ENCODE peak calls at places on chromosome 1, in six cellular contexts. R is activated gamma-delta T cell treated with Interleukin-2 at 50 U/mL for 16 hours; K is foreskin fibroblast; T is stimulated activated CD4-positive, alpha-beta T cell treated with anti-CD3 and anti-CD28 coated beads, Interleukin-1b, Interleukin-23, amount 100 ng/mL, for 48 hours; V is body of pancreas; P is AG09319. F is an unnamed sample.

GRCh38 chr1:206442101-206442500 is 28.2 kb upstream of the IKBKE start:
- DNase-seq in R (no peak), K (no peak), T (peak), V (no peak), P (no peak), F (no peak)

GRCh38 chr1:62235576-62235975 is 40.9 kb downstream of the L1TD1 start:
- DNase-seq in R (no peak), K (no peak), T (no peak), V (no peak), P (no peak), F (no peak)

GRCh38 chr1:47222476-47222875 is 9.5 kb downstream of the TAL1 start:
- DNase-seq in R (no peak), K (no peak), T (no peak), V (no peak), P (no peak), F (no peak)

GRCh38 chr1:107689157-107689556 is 275.8 kb downstream of the VAV3 start:
- DNase-seq in R (no peak), K (no peak), T (no peak), V (no peak), P (no peak), F (no peak)

GRCh38 chr1:12434174-12434573 is 183.8 kb downstream of the DHRS3 start:
- DNase-seq in R (peak), K (peak), T (peak), V (peak), P (no peak), F (no peak)

GRCh38 chr1:6350416-6351088 is 43.0 kb downstream of the ACOT7 start:
- DNase-seq in R (no peak), K (no peak), T (no peak), V (peak), P (no peak), F (no peak)

GRCh38 chr1:7539772-7540175 is 231.3 kb upstream of the VAMP3 start:
- DNase-seq in R (no peak), K (no peak), T (peak), V (peak), P (no peak), F (no peak)

GRCh38 chr1:86788300-86789206 is 84.2 kb downstream of the SH3GLB1 start:
- DNase-seq in R (no peak), K (peak), T (no peak), V (no peak), P (peak), F (peak)

GRCh38 chr1:186839077-186839400 is 10.3 kb downstream of the PLA2G4A start:
- DNase-seq in R (no peak), K (no peak), T (no peak), V (no peak), P (no peak), F (no peak)

GRCh38 chr1:184911103-184911502 is 63.2 kb downstream of the NIBAN1 start:
- DNase-seq in R (no peak), K (no peak), T (no peak), V (no peak), P (no peak), F (no peak)

GRCh38 chr1:8873506-8874229 is 4.8 kb downstream of the ENO1 start:
- DNase-seq in R (peak), K (peak), T (peak), V (peak), P (peak), F (peak)

GRCh38 chr1:17046043-17046657 is 7.7 kb downstream of the SDHB start:
- DNase-seq in R (no peak), K (peak), T (no peak), V (no peak), P (no peak), F (peak)

GRCh38 chr1:70509996-70510876 is 99.2 kb downstream of the CTH start:
- DNase-seq in R (no peak), K (peak), T (no peak), V (no peak), P (peak), F (peak)

GRCh38 chr1:234226106-234226818 is 147.0 kb upstream of the COA6 start:
- DNase-seq in R (no peak), K (no peak), T (no peak), V (no peak), P (no peak), F (no peak)

GRCh38 chr1:234188454-234188792 is 184.8 kb upstream of the COA6 start:
- DNase-seq in R (no peak), K (no peak), T (no peak), V (no peak), P (no peak), F (no peak)

GRCh38 chr1:23699280-23700179 is 7.9 kb downstream of the RPL11 start:
- DNase-seq in R (no peak), K (no peak), T (peak), V (no peak), P (no peak), F (no peak)

GRCh38 chr1:235075955-235076308 is 52.7 kb downstream of the TOMM20 start:
- DNase-seq in R (no peak), K (no peak), T (peak), V (no peak), P (no peak), F (no peak)

GRCh38 chr1:158371188-158371953 is 17.7 kb downstream of the CD1E start:
- DNase-seq in R (no peak), K (no peak), T (peak), V (no peak), P (no peak), F (no peak)

GRCh38 chr1:185157599-185158469 is 867 bp downstream of the SWT1 start:
- DNase-seq in R (no peak), K (peak), T (no peak), V (peak), P (no peak), F (peak)

GRCh38 chr1:45876000-45876399 is 72.6 kb downstream of the MAST2 start:
- DNase-seq in R (no peak), K (no peak), T (no peak), V (no peak), P (no peak), F (no peak)

GRCh38 chr1:172905452-172905851 is 145.3 kb downstream of the TNFSF18 start:
- DNase-seq in R (no peak), K (peak), T (no peak), V (no peak), P (no peak), F (no peak)

GRCh38 chr1:244730153-244730933 is 77.4 kb downstream of the DESI2 start:
- DNase-seq in R (peak), K (peak), T (peak), V (peak), P (peak), F (no peak)

GRCh38 chr1:93629101-93630059 is 52.3 kb downstream of the BCAR3 start:
- DNase-seq in R (peak), K (peak), T (no peak), V (peak), P (no peak), F (peak)

GRCh38 chr1:91876751-91877573 is 9.0 kb downstream of the TGFBR3 start:
- DNase-seq in R (no peak), K (no peak), T (no peak), V (no peak), P (no peak), F (no peak)

GRCh38 chr1:85320371-85321131 is 44.1 kb upstream of the BCL10 start:
- DNase-seq in R (no peak), K (peak), T (no peak), V (no peak), P (no peak), F (peak)

GRCh38 chr1:244214009-244214967 is 163.2 kb downstream of the ZBTB18 start:
- DNase-seq in R (no peak), K (peak), T (no peak), V (no peak), P (peak), F (peak)